ENCODE peak calls at places on chromosome 6, in seven cellular contexts. X is transverse colon, R is upper lobe of left lung, Q is prostate gland, O is breast epithelium, D is HepG2, L is endothelial cell of umbilical vein. H is an unnamed sample.

GRCh38 chr6:122845464-122845863 is 56.4 kb downstream of the SMPDL3A start:
- DNase-seq in X (no peak), R (no peak), Q (no peak), O (no peak), D (no peak), L (no peak), H (no peak)

GRCh38 chr6:43829470-43829869 is 59.5 kb downstream of the VEGFA start:
- DNase-seq in X (no peak), R (no peak), Q (no peak), O (no peak), D (no peak), L (no peak), H (no peak)

GRCh38 chr6:38570750-38571149 is 69.0 kb downstream of the BTBD9 start:
- DNase-seq in X (no peak), R (no peak), Q (no peak), O (no peak), D (no peak), L (peak; percentile 58), H (no peak)

GRCh38 chr6:32945106-32945761 is 4.4 kb upstream of the HLA-DMB start:
- DNase-seq in X (peak; percentile 67), R (no peak), Q (no peak), O (no peak), D (no peak), L (no peak), H (no peak)

GRCh38 chr6:95091823-95092436 is 485.4 kb upstream of the MANEA start:
- DNase-seq in X (no peak), R (no peak), Q (no peak), O (no peak), D (peak; percentile 41), L (peak; percentile 39), H (no peak)

GRCh38 chr6:3750324-3751018 is 1.0 kb downstream of the PXDC1 start:
- DNase-seq in X (peak; percentile 83), R (peak; percentile 91), Q (peak; percentile 88), O (peak; percentile 89), D (peak; percentile 62), L (peak; percentile 70), H (peak; percentile 95)

GRCh38 chr6:7418238-7418905 is 28.8 kb downstream of the RIOK1 start:
- DNase-seq in X (no peak), R (no peak), Q (peak; percentile 49), O (peak; percentile 71), D (no peak), L (no peak), H (no peak)

GRCh38 chr6:52012582-52012981 is 74.8 kb downstream of the PKHD1 start:
- DNase-seq in X (no peak), R (no peak), Q (no peak), O (no peak), D (no peak), L (no peak), H (no peak)

GRCh38 chr6:44238687-44239350 is 8.1 kb upstream of the HSP90AB1 start:
- DNase-seq in X (no peak), R (no peak), Q (no peak), O (no peak), D (no peak), L (no peak), H (no peak)

GRCh38 chr6:75280131-75280855 is 4.3 kb downstream of the TMEM30A start:
- DNase-seq in X (no peak), R (no peak), Q (no peak), O (no peak), D (no peak), L (no peak), H (no peak)

GRCh38 chr6:166637001-166637400 is 9.9 kb upstream of the RPS6KA2 start:
- DNase-seq in X (no peak), R (no peak), Q (no peak), O (no peak), D (no peak), L (no peak), H (no peak)

DNA sequence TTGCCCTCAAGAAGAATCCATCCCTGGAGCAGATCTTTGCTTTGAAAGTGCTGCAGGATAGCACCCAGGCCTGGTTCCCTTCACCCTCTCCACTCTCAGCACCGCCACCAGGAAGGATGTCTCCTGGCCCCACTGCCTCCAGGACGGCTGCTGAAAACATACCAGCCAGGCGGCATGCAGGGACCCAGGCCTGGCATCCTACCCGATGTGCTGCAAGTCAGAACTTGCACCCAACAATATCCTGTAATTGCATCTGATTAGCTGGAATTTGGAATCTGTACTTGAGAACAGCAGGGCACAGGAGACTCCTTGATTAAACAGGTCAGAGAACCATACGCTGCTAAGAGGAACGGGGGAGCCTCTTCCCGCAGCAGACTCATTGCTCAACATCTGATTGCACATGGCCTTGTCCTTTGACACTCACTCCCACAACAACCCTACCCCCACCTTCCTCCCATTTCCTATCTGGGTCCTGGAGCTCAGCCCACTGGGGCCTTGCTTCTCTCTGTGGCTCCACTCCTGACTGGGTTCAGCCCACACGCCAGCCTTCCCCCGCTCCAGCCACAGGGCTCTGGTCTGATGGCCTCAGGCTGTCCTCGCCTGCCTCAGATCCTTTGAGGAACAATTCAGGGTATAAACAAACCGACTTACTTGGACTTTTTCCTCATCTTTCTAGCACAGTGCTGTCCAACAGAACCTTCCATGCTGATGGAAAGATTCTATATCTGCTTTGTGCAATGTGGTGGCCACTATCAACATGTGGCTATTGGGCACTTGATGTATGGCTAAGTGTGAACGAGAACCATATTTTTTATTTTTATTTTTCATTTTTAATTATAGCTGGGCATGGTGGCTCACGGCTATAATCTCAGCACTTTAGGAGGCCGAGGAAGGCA is 78.0 kb downstream of the FGD2 start:
- DNase-seq in X (peak; percentile 69), R (peak; percentile 89), Q (peak; percentile 79), O (peak; percentile 58), D (peak; percentile 96), L (peak; percentile 16), H (peak; percentile 79)
- TF ChIP-seq POLR2AphosphoS5 in X (peak; percentile 45), R (peak; percentile 86), Q (peak; percentile 79), O (peak; percentile 91), D (peak; percentile 40), L (no peak), H (no peak)

GRCh38 chr6:53347921-53348435 is 772 bp downstream of the ELOVL5 start:
- DNase-seq in X (peak; percentile 61), R (peak; percentile 74), Q (peak; percentile 55), O (peak; percentile 69), D (peak; percentile 54), L (peak; percentile 69), H (peak; percentile 84)

GRCh38 chr6:53349209-53349693 is 501 bp upstream of the ELOVL5 start:
- DNase-seq in X (no peak), R (no peak), Q (no peak), O (no peak), D (no peak), L (no peak), H (no peak)

GRCh38 chr6:53347250-53347920 is 1.4 kb downstream of the ELOVL5 start:
- DNase-seq in X (no peak), R (no peak), Q (peak; percentile 43), O (no peak), D (no peak), L (peak; percentile 58), H (no peak)

GRCh38 chr6:53344993-53345392 is 3.8 kb downstream of the ELOVL5 start:
- DNase-seq in X (no peak), R (no peak), Q (no peak), O (no peak), D (no peak), L (no peak), H (no peak)

DNA sequence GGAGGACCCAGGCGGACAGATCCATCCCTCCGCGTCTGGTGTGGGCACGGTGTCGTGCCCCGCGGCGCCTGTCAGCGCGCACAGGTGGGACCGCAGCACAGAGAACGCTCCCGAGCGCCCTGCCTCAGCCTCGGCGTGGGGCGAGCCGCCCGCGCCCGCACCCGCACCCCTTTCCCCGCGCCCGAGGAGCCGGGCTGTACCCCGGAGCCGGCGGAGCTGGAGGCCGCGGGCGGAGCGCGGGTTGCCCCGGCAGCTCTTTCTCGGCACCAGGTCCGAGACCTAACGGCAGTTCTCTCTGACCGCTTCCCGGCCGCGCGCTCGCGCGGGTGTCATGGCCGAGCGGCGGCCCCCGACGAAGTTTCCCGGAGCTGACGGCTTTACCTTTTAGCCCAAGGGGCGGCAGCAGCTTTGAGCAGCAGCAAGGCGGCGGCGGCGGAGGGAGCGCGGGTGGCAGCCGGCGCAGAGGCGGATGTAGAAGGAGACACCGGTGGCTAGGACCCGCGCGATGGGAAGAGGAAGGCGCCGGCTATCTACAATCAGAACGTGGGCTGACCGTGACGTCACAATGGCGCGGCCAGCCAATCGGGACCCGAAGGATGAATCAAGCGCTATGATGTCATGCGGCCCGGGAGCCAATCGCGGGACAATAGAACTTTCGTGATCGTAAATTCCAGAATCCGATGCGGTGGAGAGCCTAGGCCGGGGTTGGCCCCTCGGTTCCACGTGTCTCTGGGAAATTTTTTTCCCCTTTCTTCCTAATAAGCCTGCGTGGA is at the start of gene ELOVL5:
- DNase-seq in X (peak; percentile 94), R (peak; percentile 100), Q (peak; percentile 99), O (peak; percentile 98), D (peak; percentile 81), L (peak; percentile 98), H (peak; percentile 98)
- TF ChIP-seq POLR2A in X (peak; percentile 78), R (peak; percentile 84), Q (peak; percentile 88), O (peak; percentile 52), D (peak; percentile 7), L (no peak), H (no peak)

DNA sequence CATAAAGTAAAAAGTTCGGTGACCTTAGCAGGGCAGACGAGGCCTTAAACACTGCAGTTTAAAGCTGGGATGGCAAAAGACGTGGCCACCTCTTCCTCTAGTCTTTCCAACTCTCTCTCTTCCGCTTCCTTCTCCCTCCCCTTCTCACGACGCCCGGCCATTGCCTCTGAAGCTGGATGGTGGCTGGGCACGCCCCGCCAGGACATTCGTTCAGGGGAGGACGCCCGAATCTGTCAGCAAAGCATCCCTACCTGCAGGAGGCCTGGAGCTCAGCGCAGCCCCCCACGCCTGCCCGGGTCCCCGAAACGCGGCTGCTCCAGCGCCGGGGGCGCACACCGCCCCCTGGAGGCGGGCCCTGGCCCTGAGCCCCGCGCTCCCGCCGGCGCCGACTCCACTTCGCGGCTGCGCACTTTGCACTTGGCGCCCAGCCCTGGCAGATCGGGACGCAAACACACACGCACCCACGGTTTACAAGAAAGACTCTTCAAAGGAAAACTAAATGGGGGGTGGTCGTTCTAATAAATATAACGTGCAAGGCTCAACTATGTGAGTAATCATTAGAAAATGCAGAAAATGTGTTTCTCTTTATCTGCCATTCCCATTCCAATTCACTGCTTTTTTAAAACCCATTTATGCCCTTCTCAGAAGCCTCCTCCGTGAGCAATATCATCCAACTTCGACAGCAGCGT is 54.7 kb upstream of the FOXC1 start:
- DNase-seq in X (peak; percentile 71), R (peak; percentile 66), Q (peak; percentile 47), O (peak; percentile 78), D (no peak), L (peak; percentile 56), H (no peak)
- H3K27ac ChIP-seq in X (peak overlapping the region; percentile 50), R (peak overlapping the region; percentile 43), Q (peak overlapping the region; percentile 71), O (peak overlapping the region; percentile 80), D (no peak overlapping the region), L (no peak overlapping the region), H (peak overlapping the region; percentile 74)

DNA sequence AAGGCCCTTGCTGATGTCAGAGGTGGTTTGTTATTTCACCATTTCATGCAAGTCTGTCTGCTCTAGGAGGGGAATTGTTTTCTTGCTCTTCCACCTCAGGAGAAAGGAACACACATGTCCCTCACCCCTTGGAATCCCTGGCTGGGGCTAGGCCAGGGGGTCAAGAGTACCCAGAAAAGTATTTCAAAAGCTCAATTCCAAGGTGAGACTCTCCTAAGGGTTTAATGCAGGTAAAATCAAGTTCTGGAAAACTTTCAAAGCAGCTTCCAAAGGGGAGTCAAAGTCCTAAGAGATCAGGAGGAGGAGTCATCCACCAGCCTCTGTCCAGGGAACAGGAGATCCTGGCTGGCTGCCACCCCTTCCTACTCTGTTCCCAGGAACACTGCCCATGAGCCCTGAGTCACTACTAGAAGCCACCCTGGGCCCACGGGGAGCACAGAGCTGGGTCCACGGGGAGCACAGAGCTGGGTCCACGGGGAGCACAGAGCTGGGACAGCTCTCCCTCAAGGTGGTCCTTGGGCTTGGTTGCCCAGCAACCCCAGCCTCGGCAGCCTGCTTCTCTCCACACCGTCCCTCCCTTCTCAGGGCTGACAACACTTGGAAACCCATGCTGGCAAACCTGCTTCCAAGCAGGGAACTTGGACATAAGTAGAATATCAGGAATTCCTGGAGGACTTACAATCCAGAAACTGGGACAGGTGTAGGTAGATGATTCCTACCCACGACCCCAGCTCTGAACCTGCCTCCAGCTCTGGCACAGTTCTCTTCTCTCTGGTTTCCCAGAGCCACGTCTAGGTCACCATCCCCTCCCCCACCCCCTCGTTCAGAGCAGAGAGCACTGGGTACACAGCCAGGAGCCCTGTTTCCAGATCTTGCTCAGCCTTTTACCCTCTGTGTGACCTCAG is 35.3 kb upstream of the CDKN1A start:
- DNase-seq in X (peak; percentile 95), R (peak; percentile 67), Q (peak; percentile 82), O (peak; percentile 86), D (peak; percentile 88), L (peak; percentile 53), H (peak; percentile 84)
- TF ChIP-seq POLR2AphosphoS5 in X (peak; percentile 15), R (no peak), Q (peak; percentile 26), O (no peak), D (no peak), L (no peak), H (no peak)

H was measured in suprapubic skin.